ENCODE peak calls at places on chromosome 1, in four cellular contexts. B is AML-193, X is HuH-7, A is fibroblast of pulmonary artery. R is an unnamed sample.

GRCh38 chr1:145995148-145995851 is 1.1 kb downstream of the TXNIP start:
- DNase-seq in B (peak), X (no peak), A (no peak), R (no peak)

GRCh38 chr1:209405183-209405823 is 178.2 kb upstream of the CAMK1G start:
- DNase-seq in B (no peak), X (no peak), A (peak), R (no peak)

GRCh38 chr1:227567256-227567655 is 3.9 kb downstream of the ZNF678 start:
- DNase-seq in B (no peak), X (no peak), A (no peak), R (no peak)

GRCh38 chr1:245298781-245299180 is 144.0 kb downstream of the KIF26B start:
- DNase-seq in B (no peak), X (no peak), A (peak), R (no peak)

GRCh38 chr1:183228650-183229220 is 42.7 kb downstream of the LAMC2 start:
- DNase-seq in B (no peak), X (no peak), A (no peak), R (no peak)

GRCh38 chr1:3049905-3050304 is 19.1 kb upstream of the PRDM16 start:
- DNase-seq in B (no peak), X (no peak), A (no peak), R (no peak)

GRCh38 chr1:21852282-21853129 is 40.4 kb downstream of the LDLRAD2 start:
- DNase-seq in B (no peak), X (no peak), A (no peak), R (no peak)

GRCh38 chr1:150621497-150622113 is 7.8 kb downstream of the ENSA start:
- DNase-seq in B (peak), X (no peak), A (peak), R (peak)

GRCh38 chr1:88549536-88549935 is 134.5 kb upstream of the PKN2 start:
- DNase-seq in B (no peak), X (no peak), A (peak), R (no peak)

GRCh38 chr1:94757931-94758330 is 62.2 kb upstream of the SLC44A3 start:
- DNase-seq in B (no peak), X (no peak), A (peak), R (no peak)

GRCh38 chr1:156833598-156833997 is 16.9 kb upstream of the SH2D2A start:
- DNase-seq in B (no peak), X (no peak), A (no peak), R (no peak)

GRCh38 chr1:43007377-43008105 is 48.9 kb upstream of the SLC2A1 start:
- DNase-seq in B (no peak), X (no peak), A (no peak), R (no peak)

GRCh38 chr1:201021333-201022177 is 2.0 kb downstream of the KIF21B start:
- DNase-seq in B (no peak), X (no peak), A (no peak), R (no peak)

GRCh38 chr1:230074270-230074669 is 7.2 kb downstream of the GALNT2 start:
- DNase-seq in B (no peak), X (no peak), A (no peak), R (no peak)

GRCh38 chr1:213523781-213524398 is 463.9 kb upstream of the PROX1 start:
- DNase-seq in B (no peak), X (no peak), A (no peak), R (no peak)

GRCh38 chr1:27563407-27564263 is 40.3 kb downstream of the AHDC1 start:
- DNase-seq in B (no peak), X (peak), A (peak), R (no peak)

GRCh38 chr1:202567747-202568146 is 142.5 kb downstream of the SYT2 start:
- DNase-seq in B (no peak), X (no peak), A (peak), R (no peak)

GRCh38 chr1:93692001-93692400 is 10.4 kb upstream of the BCAR3 start:
- DNase-seq in B (no peak), X (no peak), A (no peak), R (no peak)

GRCh38 chr1:32977546-32978087 is 13.0 kb upstream of the RNF19B start:
- DNase-seq in B (no peak), X (no peak), A (no peak), R (no peak)

GRCh38 chr1:14919289-14919688 is 234.3 kb upstream of the TMEM51 start:
- DNase-seq in B (no peak), X (no peak), A (no peak), R (no peak)

GRCh38 chr1:6880951-6881690 is 95.9 kb downstream of the CAMTA1 start:
- DNase-seq in B (no peak), X (no peak), A (no peak), R (no peak)

GRCh38 chr1:183002797-183003594 is 20.2 kb upstream of the LAMC1 start:
- DNase-seq in B (no peak), X (no peak), A (peak), R (no peak)

GRCh38 chr1:242579528-242580235 is 55.2 kb upstream of the PLD5 start:
- DNase-seq in B (no peak), X (no peak), A (no peak), R (no peak)

GRCh38 chr1:966135-966602 is at the start of gene PLEKHN1:
- DNase-seq in B (no peak), X (peak), A (no peak), R (no peak)

GRCh38 chr1:41689596-41689995 is 205.1 kb upstream of the EDN2 start:
- DNase-seq in B (no peak), X (no peak), A (no peak), R (no peak)

GRCh38 chr1:228164561-228165371 is 838 bp upstream of the IBA57 start:
- DNase-seq in B (peak), X (no peak), A (no peak), R (no peak)

GRCh38 chr1:53530550-53530949 is 71.4 kb downstream of the DMRTB1 start:
- DNase-seq in B (no peak), X (no peak), A (no peak), R (no peak)

GRCh38 chr1:4778056-4778455 is 123.6 kb downstream of the AJAP1 start:
- DNase-seq in B (no peak), X (no peak), A (no peak), R (no peak)

GRCh38 chr1:222251813-222252212 is 296.1 kb downstream of the HHIPL2 start:
- DNase-seq in B (no peak), X (no peak), A (no peak), R (no peak)

GRCh38 chr1:204520834-204521709 is 4.9 kb downstream of the MDM4 start:
- DNase-seq in B (peak), X (no peak), A (peak), R (no peak)

GRCh38 chr1:209775634-209776033 is 8.7 kb downstream of the C1orf74 start:
- DNase-seq in B (no peak), X (no peak), A (no peak), R (no peak)

GRCh38 chr1:116321766-116322175 is 51.3 kb upstream of the ATP1A1 start:
- DNase-seq in B (no peak), X (no peak), A (no peak), R (no peak)

GRCh38 chr1:228147768-228148167 is 2.0 kb upstream of the GJC2 start:
- DNase-seq in B (no peak), X (peak), A (no peak), R (no peak)

GRCh38 chr1:168759077-168759476 is 30.1 kb upstream of the DPT start:
- DNase-seq in B (no peak), X (no peak), A (no peak), R (no peak)

R was measured in NCI-H2227 treated with DMSO at 0.1 percent for 48 hours.